ENCODE peak calls at places on chromosomes 13 and 19, in seven cellular contexts. One of them, this sample, is unnamed.

GRCh38 chr13:39273953-39274352 is 235.7 kb downstream of the NHLRC3 start:
- DNase-seq in activated CD8-positive, alpha-beta memory T cell treated with anti-CD3 and anti-CD28 coated beads for 48 hours: no peak
- DNase-seq in AG10803: peak; percentile 11
- DNase-seq in adrenal gland: no peak
- DNase-seq in NCI-H460: no peak
- DNase-seq in myocyte: peak; percentile 6
- DNase-seq in GM20000: peak; percentile 9
- DNase-seq in this sample: no peak

GRCh38 chr19:46646402-46646801 is 10.4 kb upstream of the GNG8 start:
- DNase-seq in activated CD8-positive, alpha-beta memory T cell treated with anti-CD3 and anti-CD28 coated beads for 48 hours: no peak
- DNase-seq in AG10803: no peak
- DNase-seq in adrenal gland: no peak
- DNase-seq in NCI-H460: no peak
- DNase-seq in myocyte: no peak
- DNase-seq in GM20000: no peak
- DNase-seq in this sample: no peak

GRCh38 chr19:34145741-34146202 is 26.5 kb upstream of the LSM14A start:
- DNase-seq in activated CD8-positive, alpha-beta memory T cell treated with anti-CD3 and anti-CD28 coated beads for 48 hours: no peak
- DNase-seq in AG10803: peak; percentile 36
- DNase-seq in adrenal gland: peak; percentile 41
- DNase-seq in NCI-H460: peak; percentile 26
- DNase-seq in myocyte: peak; percentile 61
- DNase-seq in GM20000: peak; percentile 60
- DNase-seq in this sample: peak; percentile 62

GRCh38 chr13:22311734-22312404 is 641.0 kb downstream of the FGF9 start:
- DNase-seq in activated CD8-positive, alpha-beta memory T cell treated with anti-CD3 and anti-CD28 coated beads for 48 hours: no peak
- DNase-seq in AG10803: no peak
- DNase-seq in adrenal gland: no peak
- DNase-seq in NCI-H460: no peak
- DNase-seq in myocyte: peak; percentile 18
- DNase-seq in GM20000: no peak
- DNase-seq in this sample: no peak

GRCh38 chr13:101529419-101529818 is 76.9 kb downstream of the ITGBL1 start:
- DNase-seq in activated CD8-positive, alpha-beta memory T cell treated with anti-CD3 and anti-CD28 coated beads for 48 hours: no peak
- DNase-seq in AG10803: peak; percentile 87
- DNase-seq in adrenal gland: no peak
- DNase-seq in NCI-H460: no peak
- DNase-seq in myocyte: peak; percentile 91
- DNase-seq in GM20000: no peak
- DNase-seq in this sample: peak; percentile 90

GRCh38 chr13:109654341-109655205 is 131.8 kb downstream of the IRS2 start:
- DNase-seq in activated CD8-positive, alpha-beta memory T cell treated with anti-CD3 and anti-CD28 coated beads for 48 hours: no peak
- DNase-seq in AG10803: peak; percentile 25
- DNase-seq in adrenal gland: no peak
- DNase-seq in NCI-H460: no peak
- DNase-seq in myocyte: no peak
- DNase-seq in GM20000: no peak
- DNase-seq in this sample: no peak

GRCh38 chr13:22487932-22488331 is 692.8 kb upstream of the SGCG start:
- DNase-seq in activated CD8-positive, alpha-beta memory T cell treated with anti-CD3 and anti-CD28 coated beads for 48 hours: no peak
- DNase-seq in AG10803: peak; percentile 8
- DNase-seq in adrenal gland: no peak
- DNase-seq in NCI-H460: no peak
- DNase-seq in myocyte: peak; percentile 26
- DNase-seq in GM20000: no peak
- DNase-seq in this sample: no peak

GRCh38 chr13:39105110-39105509 is 66.9 kb downstream of the NHLRC3 start:
- DNase-seq in activated CD8-positive, alpha-beta memory T cell treated with anti-CD3 and anti-CD28 coated beads for 48 hours: no peak
- DNase-seq in AG10803: peak; percentile 6
- DNase-seq in adrenal gland: no peak
- DNase-seq in NCI-H460: no peak
- DNase-seq in myocyte: peak; percentile 71
- DNase-seq in GM20000: no peak
- DNase-seq in this sample: peak; percentile 2

GRCh38 chr13:87274209-87274819 is 396.9 kb upstream of the SLITRK5 start:
- DNase-seq in activated CD8-positive, alpha-beta memory T cell treated with anti-CD3 and anti-CD28 coated beads for 48 hours: no peak
- DNase-seq in AG10803: peak; percentile 30
- DNase-seq in adrenal gland: peak; percentile 20
- DNase-seq in NCI-H460: peak; percentile 38
- DNase-seq in myocyte: peak; percentile 80
- DNase-seq in GM20000: peak; percentile 13
- DNase-seq in this sample: no peak

GRCh38 chr13:78298657-78299056 is 304.7 kb downstream of the POU4F1 start:
- DNase-seq in activated CD8-positive, alpha-beta memory T cell treated with anti-CD3 and anti-CD28 coated beads for 48 hours: no peak
- DNase-seq in AG10803: no peak
- DNase-seq in adrenal gland: no peak
- DNase-seq in NCI-H460: no peak
- DNase-seq in myocyte: no peak
- DNase-seq in GM20000: no peak
- DNase-seq in this sample: peak; percentile 26

GRCh38 chr13:113365551-113365971 is 1.6 kb upstream of the GRTP1 start:
- DNase-seq in activated CD8-positive, alpha-beta memory T cell treated with anti-CD3 and anti-CD28 coated beads for 48 hours: no peak
- DNase-seq in AG10803: no peak
- DNase-seq in adrenal gland: no peak
- DNase-seq in NCI-H460: no peak
- DNase-seq in myocyte: no peak
- DNase-seq in GM20000: no peak
- DNase-seq in this sample: no peak

GRCh38 chr19:45498411-45499195 is at the start of gene PPM1N:
- DNase-seq in activated CD8-positive, alpha-beta memory T cell treated with anti-CD3 and anti-CD28 coated beads for 48 hours: no peak
- DNase-seq in AG10803: peak; percentile 19
- DNase-seq in adrenal gland: no peak
- DNase-seq in NCI-H460: no peak
- DNase-seq in myocyte: no peak
- DNase-seq in GM20000: peak; percentile 72
- DNase-seq in this sample: peak; percentile 25

GRCh38 chr13:51688937-51689336 is 104.7 kb downstream of the WDFY2 start:
- DNase-seq in activated CD8-positive, alpha-beta memory T cell treated with anti-CD3 and anti-CD28 coated beads for 48 hours: no peak
- DNase-seq in AG10803: no peak
- DNase-seq in adrenal gland: no peak
- DNase-seq in NCI-H460: no peak
- DNase-seq in myocyte: no peak
- DNase-seq in GM20000: no peak
- DNase-seq in this sample: no peak

GRCh38 chr19:30133803-30134202 is 191.8 kb downstream of the URI1 start:
- DNase-seq in activated CD8-positive, alpha-beta memory T cell treated with anti-CD3 and anti-CD28 coated beads for 48 hours: no peak
- DNase-seq in AG10803: no peak
- DNase-seq in adrenal gland: no peak
- DNase-seq in NCI-H460: no peak
- DNase-seq in myocyte: no peak
- DNase-seq in GM20000: no peak
- DNase-seq in this sample: no peak

GRCh38 chr19:4933528-4933927 is 24.2 kb downstream of the UHRF1 start:
- DNase-seq in activated CD8-positive, alpha-beta memory T cell treated with anti-CD3 and anti-CD28 coated beads for 48 hours: no peak
- DNase-seq in AG10803: no peak
- DNase-seq in adrenal gland: no peak
- DNase-seq in NCI-H460: no peak
- DNase-seq in myocyte: peak; percentile 49
- DNase-seq in GM20000: no peak
- DNase-seq in this sample: peak; percentile 10

GRCh38 chr19:19342086-19343015 is 21.7 kb downstream of the MAU2 start:
- DNase-seq in activated CD8-positive, alpha-beta memory T cell treated with anti-CD3 and anti-CD28 coated beads for 48 hours: no peak
- DNase-seq in AG10803: peak; percentile 48
- DNase-seq in adrenal gland: peak; percentile 81
- DNase-seq in NCI-H460: peak; percentile 33
- DNase-seq in myocyte: peak; percentile 59
- DNase-seq in GM20000: peak; percentile 65
- DNase-seq in this sample: peak; percentile 54

GRCh38 chr13:75621147-75621546 is 15.0 kb upstream of the LMO7 start:
- DNase-seq in activated CD8-positive, alpha-beta memory T cell treated with anti-CD3 and anti-CD28 coated beads for 48 hours: no peak
- DNase-seq in AG10803: peak; percentile 91
- DNase-seq in adrenal gland: no peak
- DNase-seq in NCI-H460: no peak
- DNase-seq in myocyte: peak; percentile 27
- DNase-seq in GM20000: no peak
- DNase-seq in this sample: peak; percentile 94

GRCh38 chr13:109593230-109593629 is 193.2 kb downstream of the IRS2 start:
- DNase-seq in activated CD8-positive, alpha-beta memory T cell treated with anti-CD3 and anti-CD28 coated beads for 48 hours: no peak
- DNase-seq in AG10803: no peak
- DNase-seq in adrenal gland: no peak
- DNase-seq in NCI-H460: no peak
- DNase-seq in myocyte: no peak
- DNase-seq in GM20000: no peak
- DNase-seq in this sample: no peak

GRCh38 chr19:32465176-32465575 is 59.6 kb downstream of the DPY19L3 start:
- DNase-seq in activated CD8-positive, alpha-beta memory T cell treated with anti-CD3 and anti-CD28 coated beads for 48 hours: no peak
- DNase-seq in AG10803: no peak
- DNase-seq in adrenal gland: no peak
- DNase-seq in NCI-H460: no peak
- DNase-seq in myocyte: no peak
- DNase-seq in GM20000: no peak
- DNase-seq in this sample: no peak

GRCh38 chr13:87280139-87280538 is 391.0 kb upstream of the SLITRK5 start:
- DNase-seq in activated CD8-positive, alpha-beta memory T cell treated with anti-CD3 and anti-CD28 coated beads for 48 hours: no peak
- DNase-seq in AG10803: no peak
- DNase-seq in adrenal gland: no peak
- DNase-seq in NCI-H460: no peak
- DNase-seq in myocyte: no peak
- DNase-seq in GM20000: no peak
- DNase-seq in this sample: no peak

GRCh38 chr13:28370448-28370847 is 124.5 kb downstream of the FLT1 start:
- DNase-seq in activated CD8-positive, alpha-beta memory T cell treated with anti-CD3 and anti-CD28 coated beads for 48 hours: no peak
- DNase-seq in AG10803: no peak
- DNase-seq in adrenal gland: no peak
- DNase-seq in NCI-H460: no peak
- DNase-seq in myocyte: no peak
- DNase-seq in GM20000: no peak
- DNase-seq in this sample: no peak

GRCh38 chr13:80239571-80240255 is 101.2 kb downstream of the SPRY2 start:
- DNase-seq in activated CD8-positive, alpha-beta memory T cell treated with anti-CD3 and anti-CD28 coated beads for 48 hours: no peak
- DNase-seq in AG10803: no peak
- DNase-seq in adrenal gland: no peak
- DNase-seq in NCI-H460: no peak
- DNase-seq in myocyte: no peak
- DNase-seq in GM20000: no peak
- DNase-seq in this sample: peak; percentile 14

GRCh38 chr13:41643502-41643901 is 186.2 kb downstream of the RGCC start:
- DNase-seq in activated CD8-positive, alpha-beta memory T cell treated with anti-CD3 and anti-CD28 coated beads for 48 hours: no peak
- DNase-seq in AG10803: no peak
- DNase-seq in adrenal gland: no peak
- DNase-seq in NCI-H460: no peak
- DNase-seq in myocyte: no peak
- DNase-seq in GM20000: no peak
- DNase-seq in this sample: no peak

GRCh38 chr19:10986301-10987127 is 25.7 kb downstream of the SMARCA4 start:
- DNase-seq in activated CD8-positive, alpha-beta memory T cell treated with anti-CD3 and anti-CD28 coated beads for 48 hours: no peak
- DNase-seq in AG10803: no peak
- DNase-seq in adrenal gland: no peak
- DNase-seq in NCI-H460: no peak
- DNase-seq in myocyte: no peak
- DNase-seq in GM20000: no peak
- DNase-seq in this sample: no peak

GRCh38 chr13:40993119-40993518 is 26.0 kb downstream of the ELF1 start:
- DNase-seq in activated CD8-positive, alpha-beta memory T cell treated with anti-CD3 and anti-CD28 coated beads for 48 hours: no peak
- DNase-seq in AG10803: peak; percentile 30
- DNase-seq in adrenal gland: no peak
- DNase-seq in NCI-H460: no peak
- DNase-seq in myocyte: peak; percentile 82
- DNase-seq in GM20000: no peak
- DNase-seq in this sample: peak; percentile 18

GRCh38 chr19:17184381-17184841 is 30.7 kb upstream of the USE1 start:
- DNase-seq in activated CD8-positive, alpha-beta memory T cell treated with anti-CD3 and anti-CD28 coated beads for 48 hours: peak; percentile 20
- DNase-seq in AG10803: no peak
- DNase-seq in adrenal gland: no peak
- DNase-seq in NCI-H460: no peak
- DNase-seq in myocyte: no peak
- DNase-seq in GM20000: no peak
- DNase-seq in this sample: no peak

GRCh38 chr19:18167975-18168645 is 5.5 kb upstream of the IFI30 start:
- DNase-seq in activated CD8-positive, alpha-beta memory T cell treated with anti-CD3 and anti-CD28 coated beads for 48 hours: peak; percentile 39
- DNase-seq in AG10803: no peak
- DNase-seq in adrenal gland: peak; percentile 52
- DNase-seq in NCI-H460: no peak
- DNase-seq in myocyte: peak; percentile 28
- DNase-seq in GM20000: peak; percentile 93
- DNase-seq in this sample: peak; percentile 54

GRCh38 chr13:107873908-107874307 is 341.4 kb downstream of the LIG4 start:
- DNase-seq in activated CD8-positive, alpha-beta memory T cell treated with anti-CD3 and anti-CD28 coated beads for 48 hours: no peak
- DNase-seq in AG10803: no peak
- DNase-seq in adrenal gland: no peak
- DNase-seq in NCI-H460: no peak
- DNase-seq in myocyte: no peak
- DNase-seq in GM20000: no peak
- DNase-seq in this sample: no peak